ENCODE peak calls at places on chromosomes 4 and X, in five cellular contexts. D is fibroblast of lung, V is OCI-LY7, X is hepatocyte, H is IMR-90. G is an unnamed sample. For H3K4me1, the result is how much of the 10 kb centered on the place peaks cover.

GRCh38 chr4:133808151-133808550 is 393.4 kb downstream of the PABPC4L start:
- DNase-seq in D (peak), V (no peak), X (no peak), H (peak), G (no peak)

GRCh38 chr4:166143227-166143626 is 270.2 kb downstream of the TLL1 start:
- DNase-seq in D (no peak), V (no peak), X (no peak), H (no peak), G (no peak)

GRCh38 chrX:107574054-107574683 is 54.1 kb upstream of the PRPS1 start:
- DNase-seq in D (peak), V (no peak), X (no peak), H (peak), G (no peak)

GRCh38 chr4:8847331-8847730 is 24.3 kb downstream of the HMX1 start:
- DNase-seq in D (no peak), V (no peak), X (no peak), H (no peak), G (peak)

GRCh38 chrX:73127700-73128241 is 48.5 kb upstream of the PABPC1L2A start:
- DNase-seq in D (no peak), V (no peak), X (peak), H (no peak), G (peak)

GRCh38 chr4:78684196-78685079 is 91.7 kb upstream of the BMP2K start:
- DNase-seq in D (peak), V (no peak), X (no peak), H (peak), G (peak)

GRCh38 chrX:129161108-129161507 is 362.2 kb downstream of the SMARCA1 start:
- DNase-seq in D (no peak), V (no peak), X (no peak), H (no peak), G (no peak)

GRCh38 chr4:16205298-16206164 is 20.7 kb downstream of the TAPT1 start:
- DNase-seq in D (no peak), V (peak), X (peak), H (no peak), G (peak)

GRCh38 chrX:78119521-78120227 is 15.6 kb downstream of the PGK1 start:
- DNase-seq in D (no peak), V (no peak), X (no peak), H (no peak), G (no peak)

GRCh38 chr4:121690001-121690400 is 6.8 kb downstream of the ANXA5 start:
- DNase-seq in D (peak), V (no peak), X (no peak), H (peak), G (no peak)

GRCh38 chr4:163564221-163564720 is 69.8 kb downstream of the TMA16 start:
- DNase-seq in D (no peak), V (no peak), X (no peak), H (no peak), G (no peak)

GRCh38 chr4:149630079-149630478 is 185.6 kb downstream of the IQCM start:
- DNase-seq in D (no peak), V (no peak), X (no peak), H (no peak), G (no peak)

GRCh38 chr4:102504941-102505340 is 3.8 kb downstream of the NFKB1 start:
- DNase-seq in D (no peak), V (no peak), X (no peak), H (no peak), G (no peak)
- H3K4me2 ChIP-seq in D (no peak), V (peak), X (peak), H (no peak), G (no peak)

GRCh38 chrX:153885208-153885787 is 675 bp downstream of the L1CAM start:
- DNase-seq in D (no peak), V (no peak), X (no peak), H (no peak), G (no peak)
- H3K4me1 ChIP-seq in D (under half), V (under half), X (under half), H (under half), G (under half)

GRCh38 chr4:1728061-1728980 is 7.0 kb downstream of the TACC3 start:
- DNase-seq in D (no peak), V (no peak), X (no peak), H (no peak), G (peak)
- H3K4me2 ChIP-seq in D (no peak), V (no peak), X (no peak), H (no peak), G (no peak)

DNA sequence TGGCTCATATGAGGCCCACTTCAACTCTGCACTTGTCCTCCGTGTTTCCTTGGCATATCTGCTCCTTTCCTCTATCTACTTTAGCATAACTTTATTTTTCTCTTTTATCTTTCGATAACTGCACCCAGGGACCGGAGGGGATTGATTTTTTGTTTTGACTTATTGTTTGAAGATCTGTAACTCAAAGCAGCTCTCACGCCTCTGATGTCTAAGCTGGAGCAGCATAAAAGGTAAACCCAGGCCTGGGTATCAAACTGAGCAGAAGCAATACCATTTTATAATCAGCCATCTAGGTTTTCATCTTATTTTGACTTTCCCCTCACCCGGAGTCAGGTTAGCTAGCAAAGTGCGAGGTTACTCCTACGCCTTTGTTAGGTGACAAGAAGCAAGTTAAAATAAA is 28.4 kb downstream of the LEF1 start:
- DNase-seq in D (no peak), V (no peak), X (no peak), H (no peak), G (no peak)
- H3K4me1 ChIP-seq in D (under half), V (half or more), X (under half), H (under half), G (under half)

GRCh38 chrX:65513610-65514009 is 21.0 kb downstream of the LAS1L start:
- DNase-seq in D (no peak), V (no peak), X (no peak), H (no peak), G (no peak)

GRCh38 chrX:65516756-65517155 is 17.8 kb downstream of the LAS1L start:
- DNase-seq in D (no peak), V (no peak), X (no peak), H (no peak), G (no peak)

GRCh38 chrX:65522739-65523372 is 11.7 kb downstream of the LAS1L start:
- DNase-seq in D (peak), V (no peak), X (no peak), H (peak), G (no peak)

DNA sequence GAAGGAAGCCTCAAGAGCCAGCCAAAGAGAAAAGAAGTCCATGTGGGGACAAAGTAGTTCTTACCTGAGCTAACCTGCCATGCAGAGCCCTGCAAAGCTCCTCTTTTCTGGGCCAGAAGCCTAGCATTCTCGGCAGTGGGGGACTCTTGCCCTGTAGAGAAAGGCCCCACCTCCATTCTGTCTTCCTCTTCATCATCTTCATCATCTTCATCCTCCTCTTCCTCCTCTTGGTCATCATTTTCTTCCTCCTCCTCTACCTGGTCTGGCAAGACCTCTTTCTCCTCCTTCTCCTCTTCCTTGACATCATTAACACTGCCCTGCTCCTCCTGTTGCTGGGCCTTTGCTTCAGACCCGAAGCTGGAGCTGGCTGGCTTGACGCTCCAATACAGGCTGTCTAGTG is 16.7 kb downstream of the LAS1L start:
- DNase-seq in D (no peak), V (no peak), X (no peak), H (no peak), G (no peak)
- H3K4me2 ChIP-seq in D (no peak), V (no peak), X (no peak), H (no peak), G (no peak)

DNA sequence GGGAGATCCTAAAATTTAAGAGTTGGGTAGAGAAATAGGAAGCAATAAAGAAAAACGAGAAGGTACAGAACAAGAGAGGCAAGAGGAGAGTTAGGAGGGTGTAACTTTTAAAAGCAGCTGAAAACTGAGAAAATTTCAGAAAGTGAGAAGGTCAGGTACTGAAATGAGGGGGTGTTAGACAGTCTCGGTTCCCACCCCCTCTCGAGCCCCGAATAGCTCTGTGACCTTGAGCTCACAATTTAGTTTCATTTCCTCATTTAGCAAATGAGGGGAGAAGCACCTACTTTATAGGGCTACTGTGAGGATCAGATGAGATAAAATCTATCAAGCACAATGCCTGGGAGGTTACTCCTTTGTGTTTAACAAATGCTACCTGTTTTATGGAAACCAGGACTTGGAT is 4.8 kb downstream of the UGT8 start:
- DNase-seq in D (no peak), V (peak), X (no peak), H (no peak), G (no peak)
- H3K4me1 ChIP-seq in D (under half), V (half or more), X (under half), H (under half), G (under half)